ENCODE peak calls at places on chromosome 12, in four cellular contexts. G is upper lobe of left lung; I is EL; X is activated CD8-positive, alpha-beta memory T cell treated with anti-CD3 and anti-CD28 coated beads for 1 hour. J is an unnamed sample.
A peak's percentile ranks its signal among the peaks of the same experiment; 100 is the strongest.

GRCh38 chr12:20602671-20603402 is 92.3 kb upstream of the SLCO1C1 start:
- DNase-seq in X (no peak), G (no peak), I (peak; percentile 75), J (no peak)

GRCh38 chr12:127893875-127894635 is 372.9 kb upstream of the TMEM132C start:
- DNase-seq in G (no peak), X (no peak), I (no peak), J (no peak)

GRCh38 chr12:5907812-5908211 is 37.2 kb downstream of the ANO2 start:
- DNase-seq in G (no peak), I (no peak), X (no peak), J (no peak)

GRCh38 chr12:114293571-114294302 is 112.2 kb downstream of the TBX5 start:
- DNase-seq in X (no peak), G (no peak), I (no peak), J (no peak)

GRCh38 chr12:95942106-95942531 is 295 bp downstream of the CCDC38 start:
- DNase-seq in G (no peak), X (no peak), I (no peak), J (no peak)

GRCh38 chr12:16891673-16892072 is 285.7 kb upstream of the LMO3 start:
- DNase-seq in I (no peak), X (no peak), G (no peak), J (no peak)

GRCh38 chr12:30988887-30989286 is 62.3 kb downstream of the TSPAN11 start:
- DNase-seq in I (no peak), X (no peak), G (no peak), J (no peak)

GRCh38 chr12:8781326-8781725 is 41.1 kb upstream of the A2ML1 start:
- DNase-seq in G (no peak), I (no peak), X (no peak), J (no peak)

GRCh38 chr12:124336742-124337520 is 42.0 kb downstream of the RFLNA start:
- DNase-seq in X (no peak), G (peak; percentile 82), I (no peak), J (no peak)

GRCh38 chr12:64232201-64232600 is 10.1 kb upstream of the KICS2 start:
- DNase-seq in X (no peak), I (no peak), G (no peak), J (no peak)

GRCh38 chr12:128531153-128531552 is 264.2 kb downstream of the TMEM132C start:
- DNase-seq in G (no peak), I (no peak), X (no peak), J (no peak)

GRCh38 chr12:69712826-69713225 is 13.7 kb upstream of the BEST3 start:
- DNase-seq in G (no peak), X (no peak), I (no peak), J (no peak)

GRCh38 chr12:92136021-92136735 is 9.5 kb downstream of the BTG1 start:
- DNase-seq in I (no peak), X (no peak), G (no peak), J (no peak)

GRCh38 chr12:15984097-15984800 is 73.1 kb downstream of the DERA start:
- DNase-seq in I (no peak), G (no peak), X (no peak), J (no peak)

GRCh38 chr12:119415714-119416113 is 81.2 kb downstream of the CCDC60 start:
- DNase-seq in G (no peak), X (no peak), I (no peak), J (no peak)

GRCh38 chr12:130672122-130672825 is 43.8 kb downstream of the RIMBP2 start:
- DNase-seq in X (no peak), I (no peak), G (no peak), J (no peak)

GRCh38 chr12:108633534-108634224 is at the start of gene SELPLG:
- DNase-seq in G (peak; percentile 88), X (peak; percentile 64), I (no peak), J (peak; percentile 67)

GRCh38 chr12:98514984-98515367 is 414 bp upstream of the TMPO start:
- DNase-seq in I (no peak), G (no peak), X (no peak), J (no peak)

GRCh38 chr12:92912052-92912451 is 17.0 kb downstream of the EEA1 start:
- DNase-seq in I (peak; percentile 20), G (no peak), X (no peak), J (no peak)

GRCh38 chr12:1927751-1928351 is 9.4 kb upstream of the CACNA2D4 start:
- DNase-seq in G (peak; percentile 63), I (no peak), X (no peak), J (no peak)

GRCh38 chr12:56644654-56645053 is 1.1 kb downstream of the ATP5F1B start:
- DNase-seq in I (no peak), G (no peak), X (no peak), J (no peak)

GRCh38 chr12:122081697-122082221 is 3.2 kb downstream of the MLXIP start:
- DNase-seq in X (no peak), I (peak; percentile 50), G (no peak), J (no peak)

GRCh38 chr12:92271341-92271740 is 125.7 kb upstream of the BTG1 start:
- DNase-seq in X (no peak), I (no peak), G (no peak), J (no peak)

GRCh38 chr12:122884860-122885259 is 11.1 kb downstream of the VPS37B start:
- DNase-seq in G (no peak), I (peak; percentile 36), X (no peak), J (no peak)

GRCh38 chr12:34393086-34393820 is 371.0 kb downstream of the ALG10 start:
- DNase-seq in G (peak; percentile 75), I (no peak), X (no peak), J (no peak)

GRCh38 chr12:18158774-18159557 is 69.0 kb upstream of the RERGL start:
- DNase-seq in G (no peak), X (no peak), I (peak; percentile 46), J (no peak)

GRCh38 chr12:89400415-89400814 is 48.1 kb upstream of the DUSP6 start:
- DNase-seq in X (no peak), G (no peak), I (no peak), J (no peak)

GRCh38 chr12:112230136-112230535 is 104.8 kb downstream of the TRAFD1 start:
- DNase-seq in I (no peak), G (no peak), X (no peak), J (no peak)

GRCh38 chr12:121801601-121802484 is 2.0 kb upstream of the SETD1B start:
- DNase-seq in X (no peak), I (no peak), G (no peak), J (no peak)

GRCh38 chr12:56080556-56081138 is 682 bp downstream of the ERBB3 start:
- DNase-seq in I (no peak), X (no peak), G (no peak), J (no peak)

GRCh38 chr12:66235626-66236281 is 46.7 kb downstream of the IRAK3 start:
- DNase-seq in G (no peak), I (no peak), X (no peak), J (no peak)

GRCh38 chr12:4720637-4720995 is 416 bp downstream of the GALNT8 start:
- DNase-seq in X (no peak), I (no peak), G (no peak), J (no peak)

GRCh38 chr12:71455028-71455737 is 15.6 kb downstream of the LGR5 start:
- DNase-seq in X (no peak), I (no peak), G (no peak), J (no peak)

GRCh38 chr12:95231190-95231589 is 13.6 kb downstream of the VEZT start:
- DNase-seq in I (peak; percentile 11), G (no peak), X (no peak), J (no peak)

GRCh38 chr12:25771062-25771461 is 187.4 kb upstream of the RASSF8 start:
- DNase-seq in X (no peak), I (no peak), G (no peak), J (no peak)

GRCh38 chr12:79688376-79689040 is 2.3 kb downstream of the PAWR start:
- DNase-seq in G (no peak), I (no peak), X (no peak), J (no peak)

GRCh38 chr12:9745191-9745590 is 12.3 kb upstream of the CLECL1 start:
- DNase-seq in G (no peak), X (no peak), I (no peak), J (no peak)

GRCh38 chr12:104154806-104155205 is 16.8 kb upstream of the NFYB start:
- DNase-seq in I (no peak), G (no peak), X (no peak), J (no peak)